ENCODE peak calls at places on chromosomes 2 and 18, in nine cellular contexts. T is HepG2; F is choroid plexus epithelial cell; D is left ventricle myocardium superior; B is ELR; W is activated naive CD4-positive, alpha-beta T cell treated with anti-CD3 and anti-CD28 coated beads, Interleukin-2, amount 10 ng/mL, durations not matched to agents 7 days and 5 days; K is RKO; P is naive thymus-derived CD8-positive, alpha-beta T cell; N is HS-5. U is an unnamed sample.

GRCh38 chr18:3059272-3059671 is 46.3 kb upstream of the LPIN2 start:
- DNase-seq in T (no peak), F (no peak), D (no peak), B (no peak), W (peak; percentile 36), K (no peak), P (no peak), N (no peak), U (no peak)

GRCh38 chr2:25504266-25504665 is 162.5 kb upstream of the DNMT3A start:
- DNase-seq in T (no peak), F (no peak), D (no peak), B (no peak), W (no peak), K (no peak), P (no peak), N (no peak), U (no peak)

GRCh38 chr2:60612028-60612427 is 58.6 kb upstream of the BCL11A start:
- DNase-seq in T (no peak), F (no peak), D (no peak), B (no peak), W (no peak), K (no peak), P (no peak), N (no peak), U (no peak)

GRCh38 chr2:217601601-217602000 is 401.2 kb downstream of the TNS1 start:
- DNase-seq in T (no peak), F (no peak), D (no peak), B (no peak), W (no peak), K (no peak), P (no peak), N (no peak), U (no peak)

GRCh38 chr2:74690571-74690970 is 36.5 kb downstream of the SEMA4F start:
- DNase-seq in T (peak; percentile 64), F (peak; percentile 78), D (no peak), B (peak; percentile 79), W (peak; percentile 44), K (peak; percentile 73), P (no peak), N (peak; percentile 10), U (no peak)

GRCh38 chr2:20080839-20081348 is 29.5 kb upstream of the LAPTM4A start:
- DNase-seq in T (peak; percentile 68), F (no peak), D (no peak), B (no peak), W (no peak), K (no peak), P (no peak), N (no peak), U (no peak)

GRCh38 chr2:21728133-21728532 is 604.4 kb downstream of the TDRD15 start:
- DNase-seq in T (no peak), F (no peak), D (no peak), B (no peak), W (no peak), K (no peak), P (no peak), N (no peak), U (no peak)

GRCh38 chr2:84958135-84959044 is 12.6 kb upstream of the KCMF1 start:
- DNase-seq in T (peak; percentile 80), F (peak; percentile 68), D (no peak), B (peak; percentile 99), W (no peak), K (peak; percentile 40), P (no peak), N (peak; percentile 90), U (peak; percentile 50)

GRCh38 chr2:239881561-239882320 is 143.4 kb downstream of the NDUFA10 start:
- DNase-seq in T (no peak), F (peak; percentile 52), D (no peak), B (no peak), W (no peak), K (no peak), P (no peak), N (no peak), U (no peak)

GRCh38 chr2:206198677-206199076 is 39.0 kb downstream of the EEF1B2 start:
- DNase-seq in T (no peak), F (peak; percentile 60), D (no peak), B (peak; percentile 20), W (no peak), K (no peak), P (no peak), N (peak; percentile 52), U (no peak)

U was measured in lower lobe of right lung.